ENCODE peak calls at places on chromosomes 16 and 17, in eight cellular contexts. One of them, this sample, is unnamed.

GRCh38 chr17:77235370-77236080 is 94.8 kb downstream of the SEC14L1 start:
- DNase-seq in HCT116: no peak
- DNase-seq in A549: no peak
- DNase-seq in endothelial cell of umbilical vein: peak; percentile 73
- DNase-seq in H1: no peak
- DNase-seq in GM12878: peak; percentile 34
- DNase-seq in HepG2: no peak
- DNase-seq in K562: no peak
- DNase-seq in this sample: peak; percentile 38

GRCh38 chr16:48041861-48042435 is 113.8 kb downstream of the ABCC12 start:
- DNase-seq in HCT116: peak; percentile 13
- DNase-seq in A549: no peak
- DNase-seq in endothelial cell of umbilical vein: no peak
- DNase-seq in H1: no peak
- DNase-seq in GM12878: no peak
- DNase-seq in HepG2: peak; percentile 34
- DNase-seq in K562: peak; percentile 13
- DNase-seq in this sample: peak; percentile 7

GRCh38 chr17:43479948-43480347 is 3.8 kb upstream of the DHX8 start:
- DNase-seq in HCT116: no peak
- DNase-seq in A549: no peak
- DNase-seq in endothelial cell of umbilical vein: no peak
- DNase-seq in H1: no peak
- DNase-seq in GM12878: no peak
- DNase-seq in HepG2: peak; percentile 90
- DNase-seq in K562: no peak
- DNase-seq in this sample: no peak

GRCh38 chr16:86876499-86876898 is 298.1 kb downstream of the FOXL1 start:
- DNase-seq in HCT116: no peak
- DNase-seq in A549: no peak
- DNase-seq in endothelial cell of umbilical vein: no peak
- DNase-seq in H1: no peak
- DNase-seq in GM12878: no peak
- DNase-seq in HepG2: no peak
- DNase-seq in K562: no peak
- DNase-seq in this sample: no peak

GRCh38 chr16:5668553-5668952 is 571.0 kb upstream of the EEF2KMT start:
- DNase-seq in HCT116: no peak
- DNase-seq in A549: no peak
- DNase-seq in endothelial cell of umbilical vein: no peak
- DNase-seq in H1: no peak
- DNase-seq in GM12878: no peak
- DNase-seq in HepG2: no peak
- DNase-seq in K562: peak; percentile 27
- DNase-seq in this sample: no peak

GRCh38 chr16:59342669-59343068 is 608.6 kb upstream of the GOT2 start:
- DNase-seq in HCT116: no peak
- DNase-seq in A549: no peak
- DNase-seq in endothelial cell of umbilical vein: no peak
- DNase-seq in H1: no peak
- DNase-seq in GM12878: no peak
- DNase-seq in HepG2: no peak
- DNase-seq in K562: no peak
- DNase-seq in this sample: no peak

GRCh38 chr16:67326472-67327309 is at the start of the genes KCTD19 and LRRC36:
- DNase-seq in HCT116: no peak
- DNase-seq in A549: peak; percentile 93
- DNase-seq in endothelial cell of umbilical vein: peak; percentile 71
- DNase-seq in H1: peak; percentile 100
- DNase-seq in GM12878: no peak
- DNase-seq in HepG2: peak; percentile 70
- DNase-seq in K562: peak; percentile 89
- DNase-seq in this sample: no peak

GRCh38 chr16:17161034-17161433 is 309.7 kb downstream of the XYLT1 start:
- DNase-seq in HCT116: no peak
- DNase-seq in A549: no peak
- DNase-seq in endothelial cell of umbilical vein: no peak
- DNase-seq in H1: peak; percentile 47
- DNase-seq in GM12878: no peak
- DNase-seq in HepG2: no peak
- DNase-seq in K562: no peak
- DNase-seq in this sample: no peak

GRCh38 chr17:80845863-80846671 is 145.6 kb upstream of the CHMP6 start:
- DNase-seq in HCT116: no peak
- DNase-seq in A549: no peak
- DNase-seq in endothelial cell of umbilical vein: no peak
- DNase-seq in H1: no peak
- DNase-seq in GM12878: no peak
- DNase-seq in HepG2: no peak
- DNase-seq in K562: no peak
- DNase-seq in this sample: no peak

GRCh38 chr16:57341441-57342303 is 16.9 kb upstream of the CCL22 start:
- DNase-seq in HCT116: no peak
- DNase-seq in A549: no peak
- DNase-seq in endothelial cell of umbilical vein: no peak
- DNase-seq in H1: no peak
- DNase-seq in GM12878: no peak
- DNase-seq in HepG2: no peak
- DNase-seq in K562: no peak
- DNase-seq in this sample: no peak

GRCh38 chr16:19613834-19614233 is 58.3 kb downstream of the VPS35L start:
- DNase-seq in HCT116: no peak
- DNase-seq in A549: no peak
- DNase-seq in endothelial cell of umbilical vein: no peak
- DNase-seq in H1: no peak
- DNase-seq in GM12878: no peak
- DNase-seq in HepG2: no peak
- DNase-seq in K562: no peak
- DNase-seq in this sample: no peak

GRCh38 chr16:78513838-78514237 is 414.4 kb downstream of the WWOX start:
- DNase-seq in HCT116: no peak
- DNase-seq in A549: no peak
- DNase-seq in endothelial cell of umbilical vein: no peak
- DNase-seq in H1: no peak
- DNase-seq in GM12878: no peak
- DNase-seq in HepG2: no peak
- DNase-seq in K562: no peak
- DNase-seq in this sample: peak; percentile 48

GRCh38 chr17:1142503-1143095 is 37.2 kb downstream of the ABR start:
- DNase-seq in HCT116: no peak
- DNase-seq in A549: no peak
- DNase-seq in endothelial cell of umbilical vein: no peak
- DNase-seq in H1: no peak
- DNase-seq in GM12878: no peak
- DNase-seq in HepG2: no peak
- DNase-seq in K562: no peak
- DNase-seq in this sample: no peak

GRCh38 chr17:77256710-77257109 is 115.9 kb downstream of the SEC14L1 start:
- DNase-seq in HCT116: no peak
- DNase-seq in A549: no peak
- DNase-seq in endothelial cell of umbilical vein: no peak
- DNase-seq in H1: no peak
- DNase-seq in GM12878: no peak
- DNase-seq in HepG2: no peak
- DNase-seq in K562: no peak
- DNase-seq in this sample: no peak

GRCh38 chr17:81510798-81511549 is 1.6 kb downstream of the ACTG1 start:
- DNase-seq in HCT116: no peak
- DNase-seq in A549: no peak
- DNase-seq in endothelial cell of umbilical vein: peak; percentile 30
- DNase-seq in H1: no peak
- DNase-seq in GM12878: no peak
- DNase-seq in HepG2: no peak
- DNase-seq in K562: no peak
- DNase-seq in this sample: no peak

GRCh38 chr16:10579965-10580918 is at the start of gene EMP2:
- DNase-seq in HCT116: peak; percentile 36
- DNase-seq in A549: peak; percentile 90
- DNase-seq in endothelial cell of umbilical vein: peak; percentile 72
- DNase-seq in H1: peak; percentile 90
- DNase-seq in GM12878: no peak
- DNase-seq in HepG2: peak; percentile 84
- DNase-seq in K562: peak; percentile 90
- DNase-seq in this sample: peak; percentile 11
- TF ChIP-seq POLR2A in HCT116: no peak
- TF ChIP-seq POLR2A in A549: peak; percentile 58
- TF ChIP-seq POLR2A in endothelial cell of umbilical vein: no peak
- TF ChIP-seq POLR2A in H1: peak; percentile 51
- TF ChIP-seq POLR2A in GM12878: no peak
- TF ChIP-seq POLR2A in HepG2: peak; percentile 88
- TF ChIP-seq POLR2A in K562: no peak
- TF ChIP-seq POLR2A in this sample: no peak

GRCh38 chr17:64019486-64020067 is 856 bp downstream of the ICAM2 start:
- DNase-seq in HCT116: no peak
- DNase-seq in A549: no peak
- DNase-seq in endothelial cell of umbilical vein: no peak
- DNase-seq in H1: peak; percentile 13
- DNase-seq in GM12878: peak; percentile 46
- DNase-seq in HepG2: no peak
- DNase-seq in K562: no peak
- DNase-seq in this sample: no peak

GRCh38 chr17:64016974-64017373 is 3.5 kb downstream of the ICAM2 start:
- DNase-seq in HCT116: no peak
- DNase-seq in A549: no peak
- DNase-seq in endothelial cell of umbilical vein: peak; percentile 74
- DNase-seq in H1: no peak
- DNase-seq in GM12878: no peak
- DNase-seq in HepG2: no peak
- DNase-seq in K562: no peak
- DNase-seq in this sample: no peak

GRCh38 chr17:64015447-64015846 is 5.0 kb downstream of the ICAM2 start:
- DNase-seq in HCT116: no peak
- DNase-seq in A549: no peak
- DNase-seq in endothelial cell of umbilical vein: no peak
- DNase-seq in H1: no peak
- DNase-seq in GM12878: no peak
- DNase-seq in HepG2: no peak
- DNase-seq in K562: no peak
- DNase-seq in this sample: no peak

GRCh38 chr17:64016248-64016784 is 4.1 kb downstream of the ICAM2 start:
- DNase-seq in HCT116: no peak
- DNase-seq in A549: no peak
- DNase-seq in endothelial cell of umbilical vein: peak; percentile 80
- DNase-seq in H1: peak; percentile 38
- DNase-seq in GM12878: no peak
- DNase-seq in HepG2: no peak
- DNase-seq in K562: no peak
- DNase-seq in this sample: no peak

DNA sequence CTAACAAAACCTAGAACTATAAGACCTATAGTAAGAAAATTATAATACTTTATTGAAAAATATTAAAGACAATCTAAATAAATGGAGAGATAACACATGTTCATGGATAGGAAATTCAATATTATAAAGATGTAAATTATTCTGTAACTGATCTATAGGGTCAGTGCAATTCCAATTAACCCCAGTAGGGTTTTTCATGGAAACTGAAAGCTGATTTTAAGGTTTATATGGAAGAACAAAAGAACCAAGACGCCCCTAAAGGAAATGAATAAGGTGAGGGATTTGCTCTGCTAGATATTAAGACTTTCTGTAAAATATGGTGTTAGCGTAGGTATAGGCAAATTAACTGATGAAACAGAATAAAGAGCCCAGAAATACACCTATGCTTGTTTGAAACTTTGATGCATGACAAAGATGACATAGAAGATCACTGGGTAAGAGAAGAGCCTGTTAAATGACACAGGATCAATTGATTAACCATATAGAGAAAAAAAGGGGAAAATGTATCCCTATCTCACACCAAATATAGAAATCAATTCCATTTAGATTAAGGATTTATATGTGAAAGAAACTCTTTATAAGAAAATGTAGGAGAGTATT is 3.0 kb downstream of the ICAM2 start:
- DNase-seq in HCT116: no peak
- DNase-seq in A549: no peak
- DNase-seq in endothelial cell of umbilical vein: peak; percentile 43
- DNase-seq in H1: no peak
- DNase-seq in GM12878: no peak
- DNase-seq in HepG2: no peak
- DNase-seq in K562: no peak
- DNase-seq in this sample: no peak
- TF ChIP-seq CTCF in HCT116: no peak
- TF ChIP-seq CTCF in A549: no peak
- TF ChIP-seq CTCF in endothelial cell of umbilical vein: peak; percentile 23
- TF ChIP-seq CTCF in H1: no peak
- TF ChIP-seq CTCF in GM12878: peak; percentile 32
- TF ChIP-seq CTCF in HepG2: no peak
- TF ChIP-seq CTCF in K562: no peak
- TF ChIP-seq CTCF in this sample: no peak

DNA sequence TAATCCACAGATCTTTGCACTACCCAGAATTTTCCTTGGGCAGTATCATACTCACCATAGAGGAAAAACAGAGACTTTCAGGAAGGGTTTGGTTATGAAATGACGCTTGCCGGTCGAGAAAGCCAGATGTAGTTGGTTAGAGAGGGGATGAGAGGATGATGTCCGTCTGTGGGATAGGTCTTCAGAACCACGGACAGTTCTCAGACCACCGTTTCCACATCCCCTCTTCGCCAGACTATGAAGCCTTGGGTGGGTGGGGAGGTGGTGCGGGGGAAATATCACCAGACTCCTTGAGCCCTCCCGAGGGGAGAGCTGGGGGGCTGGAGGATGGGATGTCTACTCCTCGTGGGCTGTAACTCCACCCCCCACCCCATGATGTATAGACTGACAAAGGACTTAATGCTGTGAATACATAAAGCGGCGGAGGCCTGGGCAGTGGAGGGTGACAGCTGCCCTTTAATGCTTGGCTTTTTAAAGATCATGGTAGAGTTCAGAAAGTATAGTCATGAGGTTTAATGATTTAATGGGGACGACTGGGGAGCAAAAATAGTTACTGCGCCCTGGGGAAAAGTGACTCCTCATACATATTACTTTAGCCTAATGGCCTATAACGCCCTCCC is 96.6 kb downstream of the MRM1 start:
- DNase-seq in HCT116: no peak
- DNase-seq in A549: no peak
- DNase-seq in endothelial cell of umbilical vein: no peak
- DNase-seq in H1: no peak
- DNase-seq in GM12878: no peak
- DNase-seq in HepG2: no peak
- DNase-seq in K562: peak; percentile 30
- DNase-seq in this sample: peak; percentile 57
- TF ChIP-seq MAX in HCT116: no peak
- TF ChIP-seq MAX in A549: no peak
- TF ChIP-seq MAX in endothelial cell of umbilical vein: no peak
- TF ChIP-seq MAX in H1: no peak
- TF ChIP-seq MAX in GM12878: no peak
- TF ChIP-seq MAX in HepG2: no peak
- TF ChIP-seq MAX in K562: no peak
- TF ChIP-seq MAX in this sample: peak; percentile 13

DNA sequence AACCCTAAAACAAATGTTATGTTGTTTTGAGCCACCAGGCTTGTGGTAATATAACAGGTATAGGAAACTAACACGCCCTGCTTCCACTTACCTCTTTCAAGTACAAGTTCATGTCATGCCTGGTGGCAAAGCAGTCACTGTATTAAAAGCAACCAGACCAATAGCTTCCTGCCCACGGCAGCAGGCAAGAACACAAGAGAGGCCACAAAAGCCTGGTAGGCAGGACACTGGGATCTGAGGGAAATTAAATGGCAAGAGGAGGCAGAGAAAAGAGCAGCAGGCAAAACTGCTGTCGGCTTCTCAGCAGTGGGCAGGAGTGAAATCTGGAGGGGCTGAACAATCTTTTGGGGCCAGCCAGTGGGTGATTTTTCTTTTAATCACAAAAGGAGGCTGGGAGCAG is 2.2 kb downstream of the CYTH1 start:
- DNase-seq in HCT116: no peak
- DNase-seq in A549: no peak
- DNase-seq in endothelial cell of umbilical vein: no peak
- DNase-seq in H1: no peak
- DNase-seq in GM12878: no peak
- DNase-seq in HepG2: no peak
- DNase-seq in K562: no peak
- DNase-seq in this sample: no peak
- TF ChIP-seq POLR2A in HCT116: no peak
- TF ChIP-seq POLR2A in A549: no peak
- TF ChIP-seq POLR2A in endothelial cell of umbilical vein: no peak
- TF ChIP-seq POLR2A in H1: no peak
- TF ChIP-seq POLR2A in GM12878: peak; percentile 74
- TF ChIP-seq POLR2A in HepG2: no peak
- TF ChIP-seq POLR2A in K562: no peak
- TF ChIP-seq POLR2A in this sample: no peak

This sample was measured in NB4.